ENCODE peak calls at places on chromosomes 3 and 15, in nine cellular contexts. C is NCI-H524; K is Peyer's patch; T is coronary artery; I is KG1; W is kidney tubule cell; A is activated gamma-delta T cell treated with Interleukin-2 at 50 U/mL for 16 hours; H is NCI-H345; P is activated CD8-positive, alpha-beta memory T cell treated with anti-CD3 and anti-CD28 coated beads for 48 hours. J is an unnamed sample.

GRCh38 chr3:112774293-112774926 is 72.3 kb downstream of the CD200R1L start:
- DNase-seq in I (no peak), T (no peak), K (no peak), W (peak), P (no peak), C (no peak), A (no peak), H (no peak), J (peak)

GRCh38 chr3:189638276-189639031 is 7.3 kb downstream of the TP63 start:
- DNase-seq in K (no peak), C (no peak), I (no peak), W (no peak), P (no peak), H (no peak), A (no peak), T (no peak), J (no peak)

GRCh38 chr3:42749753-42750231 is 23.3 kb downstream of the CCDC13 start:
- DNase-seq in H (no peak), A (no peak), P (no peak), W (peak), I (peak), C (peak), K (no peak), T (peak), J (no peak)

GRCh38 chr3:192011137-192011536 is 550.2 kb downstream of the PYDC2 start:
- DNase-seq in I (no peak), T (no peak), W (no peak), P (no peak), A (no peak), C (no peak), K (no peak), H (no peak), J (no peak)

GRCh38 chr3:144039661-144040060 is 68.0 kb downstream of the DIPK2A start:
- DNase-seq in K (no peak), H (no peak), I (no peak), T (no peak), A (no peak), P (no peak), C (no peak), W (peak), J (no peak)

GRCh38 chr3:187507905-187508304 is 139.7 kb downstream of the RTP4 start:
- DNase-seq in W (peak), A (no peak), T (no peak), I (no peak), P (no peak), H (no peak), C (no peak), K (no peak), J (no peak)

GRCh38 chr15:33032053-33032452 is 162.5 kb downstream of the FMN1 start:
- DNase-seq in C (no peak), K (no peak), T (no peak), P (no peak), A (no peak), W (no peak), H (no peak), I (no peak), J (no peak)

GRCh38 chr15:79593119-79593869 is 161.2 kb downstream of the MINAR1 start:
- DNase-seq in H (no peak), C (peak), W (peak), A (no peak), I (no peak), K (no peak), P (no peak), T (no peak), J (peak)

GRCh38 chr3:31343075-31343474 is 189.7 kb upstream of the STT3B start:
- DNase-seq in P (no peak), C (no peak), I (no peak), H (no peak), W (no peak), K (no peak), A (no peak), T (no peak), J (peak)

GRCh38 chr3:190120161-190121060 is at the start of gene P3H2:
- DNase-seq in A (no peak), I (peak), P (peak), C (peak), T (peak), W (peak), H (peak), K (peak), J (peak)

GRCh38 chr3:30548605-30549004 is 57.8 kb upstream of the TGFBR2 start:
- DNase-seq in P (no peak), C (no peak), I (no peak), A (no peak), K (peak), W (no peak), T (no peak), H (no peak), J (no peak)

GRCh38 chr3:23002846-23003800 is 200.0 kb upstream of the UBE2E2 start:
- DNase-seq in H (peak), A (no peak), W (peak), P (no peak), I (no peak), K (no peak), T (no peak), C (peak), J (no peak)

GRCh38 chr3:44106761-44107160 is 134.9 kb upstream of the TOPAZ1 start:
- DNase-seq in T (no peak), K (no peak), C (no peak), H (no peak), I (no peak), P (no peak), W (no peak), A (no peak), J (no peak)

GRCh38 chr15:59532770-59533379 is 78.7 kb upstream of the GCNT3 start:
- DNase-seq in C (peak), K (no peak), T (no peak), I (peak), A (no peak), H (peak), W (peak), P (no peak), J (peak)

GRCh38 chr3:188649521-188649920 is 495.6 kb downstream of the LPP start:
- DNase-seq in C (no peak), I (no peak), P (no peak), K (no peak), W (peak), H (no peak), T (no peak), A (no peak), J (no peak)

GRCh38 chr15:83698294-83698693 is 44.4 kb downstream of the ADAMTSL3 start:
- DNase-seq in I (no peak), C (no peak), A (no peak), T (no peak), P (no peak), H (no peak), K (no peak), W (peak), J (peak)

J was measured in MG63.